ENCODE peak calls at places on chromosomes 16 and 17, in eight cellular contexts. U is stomach, K is GM23338, Y is breast epithelium, J is K562, W is Panc1, E is SK-N-SH, F is sigmoid colon. B is an unnamed sample.

GRCh38 chr17:48604770-48605329 is at the start of gene HOXB6:
- DNase-seq in F (no peak), K (no peak), W (no peak), E (no peak), U (no peak), J (peak), Y (no peak), B (no peak)

GRCh38 chr17:1108810-1109605 is 70.8 kb downstream of the ABR start:
- DNase-seq in W (no peak), E (peak), F (peak), J (no peak), U (peak), Y (no peak), K (peak), B (no peak)

GRCh38 chr17:9907883-9908648 is 3.0 kb upstream of the RCVRN start:
- DNase-seq in K (no peak), E (no peak), F (no peak), Y (no peak), U (no peak), J (no peak), W (no peak), B (no peak)

GRCh38 chr16:82298472-82298871 is 128.4 kb upstream of the MPHOSPH6 start:
- DNase-seq in E (no peak), Y (no peak), F (no peak), U (no peak), J (no peak), W (no peak), K (no peak), B (no peak)

GRCh38 chr16:23145608-23146007 is 3.6 kb downstream of the USP31 start:
- DNase-seq in U (no peak), F (no peak), J (no peak), W (no peak), Y (no peak), K (peak), E (no peak), B (no peak)

GRCh38 chr17:63447688-63448005 is 1.5 kb upstream of the CYB561 start:
- DNase-seq in J (peak), E (peak), K (no peak), F (no peak), U (peak), W (no peak), Y (no peak), B (no peak)

GRCh38 chr17:69802045-69802740 is 272.8 kb upstream of the KCNJ16 start:
- DNase-seq in F (no peak), Y (no peak), J (no peak), W (no peak), E (no peak), U (no peak), K (no peak), B (no peak)

GRCh38 chr16:64478258-64478906 is 643.5 kb downstream of the CDH11 start:
- DNase-seq in F (no peak), U (no peak), K (no peak), E (no peak), J (no peak), Y (no peak), W (no peak), B (no peak)

GRCh38 chr17:320139-320538 is 32.5 kb downstream of the RPH3AL start:
- DNase-seq in U (no peak), W (no peak), K (no peak), Y (no peak), J (no peak), E (no peak), F (peak), B (no peak)

GRCh38 chr17:55348749-55349354 is 72.8 kb downstream of the MMD start:
- DNase-seq in K (peak), F (peak), E (peak), W (peak), Y (no peak), J (peak), U (peak), B (no peak)

GRCh38 chr16:83066011-83066410 is 439.2 kb downstream of the CDH13 start:
- DNase-seq in K (no peak), J (no peak), W (no peak), E (no peak), F (no peak), Y (no peak), U (no peak), B (no peak)

GRCh38 chr17:18117533-18117932 is 9.0 kb downstream of the MYO15A start:
- DNase-seq in F (no peak), J (no peak), W (no peak), Y (no peak), K (no peak), E (no peak), U (no peak), B (no peak)

GRCh38 chr17:29283496-29283895 is 10.5 kb downstream of the NUFIP2 start:
- DNase-seq in F (no peak), Y (no peak), J (no peak), E (peak), K (no peak), U (no peak), W (no peak), B (no peak)

GRCh38 chr16:19384656-19385055 is 33.0 kb upstream of the TMC5 start:
- DNase-seq in W (no peak), F (no peak), K (no peak), Y (peak), E (no peak), J (no peak), U (peak), B (no peak)

GRCh38 chr16:67201411-67202345 is 2.7 kb downstream of the ELMO3 start:
- DNase-seq in K (no peak), U (no peak), E (no peak), W (no peak), F (no peak), J (no peak), Y (no peak), B (no peak)

GRCh38 chr16:69033550-69033949 is 71.9 kb upstream of the HAS3 start:
- DNase-seq in K (no peak), J (no peak), U (no peak), F (no peak), E (no peak), W (no peak), Y (no peak), B (no peak)

GRCh38 chr16:69031877-69032301 is 73.6 kb upstream of the HAS3 start:
- DNase-seq in Y (no peak), W (no peak), F (no peak), K (no peak), J (no peak), U (peak), E (no peak), B (no peak)

GRCh38 chr16:69029121-69029520 is 76.3 kb upstream of the HAS3 start:
- DNase-seq in F (no peak), K (no peak), J (no peak), U (no peak), E (no peak), Y (no peak), W (no peak), B (no peak)
- TF ChIP-seq POLR2AphosphoS5 in F (no peak), K (no peak), J (no peak), U (no peak), E (no peak), Y (no peak), W (no peak), B (no peak)

DNA sequence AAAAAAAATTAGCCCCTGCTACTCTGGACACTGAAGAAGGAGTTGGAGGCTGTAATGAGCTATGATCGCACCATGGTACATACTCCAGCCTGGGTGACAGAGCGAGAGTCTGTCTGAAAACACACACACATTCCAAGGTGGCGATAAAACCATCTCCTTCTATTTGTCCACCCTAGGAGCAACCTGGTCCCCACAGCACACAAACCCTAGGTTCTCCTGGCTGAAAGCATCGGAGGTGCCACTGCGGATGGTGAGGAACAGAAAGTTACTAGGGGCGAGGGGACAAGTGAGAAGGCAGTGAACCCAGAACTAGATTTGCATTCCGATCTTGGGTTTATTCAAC is 1.4 kb upstream of the ECI1 start:
- DNase-seq in J (no peak), E (no peak), F (no peak), Y (no peak), W (no peak), U (no peak), K (no peak), B (no peak)
- H3K4me3 ChIP-seq in J (no peak), E (no peak), F (no peak), Y (no peak), W (no peak), U (no peak), K (no peak), B (no peak)

DNA sequence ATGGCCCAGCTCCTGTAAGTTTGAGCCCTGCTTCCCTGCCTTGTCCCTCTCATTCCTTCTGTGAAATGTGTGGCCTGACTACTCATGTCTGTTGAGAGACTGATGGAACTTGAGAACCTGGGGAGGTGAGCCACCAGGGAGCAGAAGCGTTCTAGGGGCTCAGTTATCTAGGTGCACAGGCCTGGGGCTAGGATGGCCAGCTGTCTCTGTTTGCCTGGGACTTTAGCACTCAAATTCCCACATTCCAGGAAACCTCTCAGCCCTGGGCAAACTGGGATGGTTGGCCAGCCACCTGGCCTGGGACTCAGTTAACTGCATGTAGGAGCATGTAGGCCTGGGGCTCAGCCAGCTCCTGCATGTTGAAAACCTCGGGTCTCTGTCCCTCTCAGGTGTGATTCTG is 9.3 kb upstream of the EPN3 start:
- DNase-seq in W (no peak), F (no peak), Y (no peak), U (no peak), E (no peak), J (no peak), K (no peak), B (no peak)
- TF ChIP-seq POLR2AphosphoS5 in W (no peak), F (no peak), Y (no peak), U (no peak), E (no peak), J (no peak), K (no peak), B (no peak)

DNA sequence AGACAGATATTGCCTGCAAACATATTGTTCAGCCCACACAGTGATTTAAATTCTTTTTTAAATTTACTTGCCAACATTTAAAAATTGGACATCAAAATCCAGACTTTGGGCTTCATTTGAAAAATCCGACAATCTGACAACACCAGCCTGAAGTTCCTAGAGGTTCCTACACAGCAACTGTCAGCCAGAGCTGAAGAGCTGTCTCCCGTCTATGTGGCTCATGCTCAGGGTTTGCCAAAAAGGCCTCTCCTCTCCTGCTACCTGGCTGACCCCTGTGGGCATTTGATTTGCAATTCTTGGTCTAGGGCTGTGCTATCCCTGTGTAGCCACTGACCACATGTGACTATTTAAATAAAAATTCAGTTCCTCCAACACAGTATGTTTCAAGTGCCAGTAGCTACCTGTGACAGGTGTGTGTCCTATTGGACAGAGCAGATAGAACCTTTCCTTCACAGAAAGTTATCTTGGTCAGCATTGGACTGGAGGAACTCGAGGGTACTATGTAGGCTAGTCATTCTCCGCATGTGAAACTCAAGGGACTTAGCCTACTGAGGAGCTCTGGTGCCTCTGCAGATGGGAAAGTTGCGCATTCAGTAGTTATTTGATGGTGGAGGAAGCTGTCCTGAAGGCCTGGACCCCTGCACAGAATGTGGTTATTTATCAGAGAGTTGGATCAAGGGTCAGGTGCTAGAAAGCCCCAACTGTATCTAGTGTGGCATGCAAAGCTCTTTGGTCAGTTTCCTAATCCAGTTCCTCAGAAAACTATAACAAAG is 2.7 kb downstream of the LYRM1 start:
- DNase-seq in K (no peak), F (no peak), E (no peak), W (no peak), Y (no peak), U (no peak), J (no peak), B (no peak)
- H3K4me3 ChIP-seq in K (no peak), F (no peak), E (no peak), W (no peak), Y (no peak), U (no peak), J (no peak), B (no peak)

DNA sequence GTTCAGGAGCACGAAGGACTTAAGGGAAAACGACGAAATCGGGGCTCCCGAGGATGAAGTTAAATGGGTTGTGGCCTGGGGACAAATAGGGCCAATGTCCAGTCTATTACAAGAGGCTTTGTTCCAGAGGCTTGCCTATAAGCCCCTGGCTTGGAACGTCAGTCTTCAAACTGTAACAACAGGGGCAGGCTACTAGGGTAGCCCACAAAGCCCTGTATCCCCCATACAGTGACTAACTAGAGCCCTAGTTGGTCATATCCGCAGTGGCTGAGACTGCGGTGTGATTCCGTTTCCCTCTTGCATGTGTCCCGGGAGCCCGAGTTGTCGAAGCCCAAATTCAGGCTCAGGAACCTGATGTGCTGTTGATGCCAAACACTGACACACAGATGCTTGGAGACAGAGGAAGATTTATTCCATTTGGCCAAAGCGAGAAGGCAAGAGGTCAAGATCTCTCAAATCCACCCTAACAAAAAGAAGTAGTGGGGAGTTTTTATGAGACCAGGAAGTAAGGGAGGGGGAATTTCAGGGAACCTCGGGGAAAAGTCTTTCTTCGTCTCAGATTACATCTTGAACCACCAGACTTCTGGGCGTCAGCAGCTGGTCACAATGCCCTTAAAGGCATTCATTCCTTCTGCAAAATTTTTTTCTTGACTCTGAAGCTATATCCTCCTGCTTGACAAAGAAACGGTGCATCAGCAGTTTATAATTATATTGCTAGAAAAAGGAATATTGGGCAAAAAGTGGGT is 760 bp downstream of the SLFN5 start:
- DNase-seq in U (peak), K (peak), F (peak), Y (no peak), E (peak), W (no peak), J (no peak), B (peak)
- TF ChIP-seq POLR2AphosphoS5 in U (peak), K (no peak), F (peak), Y (peak), E (no peak), W (no peak), J (no peak), B (no peak)

GRCh38 chr17:40535438-40535837 is 29.8 kb downstream of the CCR7 start:
- DNase-seq in Y (no peak), W (no peak), U (no peak), K (no peak), J (no peak), E (no peak), F (no peak), B (no peak)
- H3K4me3 ChIP-seq in Y (no peak), W (no peak), U (no peak), K (no peak), J (no peak), E (no peak), F (no peak), B (no peak)

GRCh38 chr17:82330322-82331239 is 3.0 kb downstream of the SECTM1 start:
- DNase-seq in Y (no peak), U (no peak), E (peak), J (no peak), K (no peak), F (no peak), W (no peak), B (no peak)
- TF ChIP-seq POLR2AphosphoS5 in Y (no peak), U (no peak), E (no peak), J (no peak), K (no peak), F (no peak), W (no peak), B (no peak)